ENCODE peak calls at places on chromosomes 7 and 10, in nine cellular contexts. One of them, this sample, is unnamed.

GRCh38 chr7:135748770-135749169 is at the start of gene FAM180A:
- DNase-seq in stomach: no peak
- DNase-seq in heart left ventricle: no peak
- DNase-seq in upper lobe of left lung: no peak
- DNase-seq in IMR-90: peak
- DNase-seq in A549: no peak
- DNase-seq in NB4: no peak
- DNase-seq in Peyer's patch: no peak
- DNase-seq in lower leg skin: peak
- DNase-seq in this sample: no peak

GRCh38 chr10:14625210-14625621 is 149.5 kb downstream of the FAM107B start:
- DNase-seq in lower leg skin: no peak
- DNase-seq in A549: no peak
- DNase-seq in stomach: no peak
- DNase-seq in heart left ventricle: no peak
- DNase-seq in NB4: no peak
- DNase-seq in Peyer's patch: no peak
- DNase-seq in IMR-90: no peak
- DNase-seq in upper lobe of left lung: no peak
- DNase-seq in this sample: no peak

GRCh38 chr10:50234486-50234885 is 16.8 kb downstream of the ASAH2 start:
- DNase-seq in NB4: no peak
- DNase-seq in Peyer's patch: no peak
- DNase-seq in A549: no peak
- DNase-seq in upper lobe of left lung: no peak
- DNase-seq in IMR-90: no peak
- DNase-seq in stomach: no peak
- DNase-seq in heart left ventricle: no peak
- DNase-seq in lower leg skin: no peak
- DNase-seq in this sample: no peak

GRCh38 chr10:109866168-109866994 is 56.9 kb downstream of the XPNPEP1 start:
- DNase-seq in Peyer's patch: no peak
- DNase-seq in A549: no peak
- DNase-seq in stomach: no peak
- DNase-seq in NB4: peak
- DNase-seq in IMR-90: peak
- DNase-seq in lower leg skin: no peak
- DNase-seq in heart left ventricle: no peak
- DNase-seq in upper lobe of left lung: no peak
- DNase-seq in this sample: no peak

GRCh38 chr10:36236341-36236740 is 594.2 kb upstream of the FZD8 start:
- DNase-seq in A549: no peak
- DNase-seq in NB4: no peak
- DNase-seq in stomach: no peak
- DNase-seq in IMR-90: no peak
- DNase-seq in lower leg skin: no peak
- DNase-seq in heart left ventricle: no peak
- DNase-seq in Peyer's patch: no peak
- DNase-seq in upper lobe of left lung: no peak
- DNase-seq in this sample: no peak

GRCh38 chr7:134886353-134887057 is 99.8 kb upstream of the AGBL3 start:
- DNase-seq in lower leg skin: no peak
- DNase-seq in heart left ventricle: no peak
- DNase-seq in NB4: no peak
- DNase-seq in stomach: no peak
- DNase-seq in A549: peak
- DNase-seq in upper lobe of left lung: no peak
- DNase-seq in Peyer's patch: no peak
- DNase-seq in IMR-90: peak
- DNase-seq in this sample: no peak

GRCh38 chr7:2738110-2738509 is 50.1 kb downstream of the AMZ1 start:
- DNase-seq in heart left ventricle: no peak
- DNase-seq in lower leg skin: no peak
- DNase-seq in A549: no peak
- DNase-seq in NB4: peak
- DNase-seq in Peyer's patch: peak
- DNase-seq in stomach: peak
- DNase-seq in upper lobe of left lung: no peak
- DNase-seq in IMR-90: no peak
- DNase-seq in this sample: no peak

GRCh38 chr7:99272476-99273045 is at the start of gene MYH16:
- DNase-seq in IMR-90: peak
- DNase-seq in lower leg skin: no peak
- DNase-seq in upper lobe of left lung: no peak
- DNase-seq in Peyer's patch: no peak
- DNase-seq in A549: no peak
- DNase-seq in stomach: no peak
- DNase-seq in heart left ventricle: no peak
- DNase-seq in NB4: no peak
- DNase-seq in this sample: peak

GRCh38 chr7:38321515-38321944 is 48.1 kb upstream of the TARP start:
- DNase-seq in A549: no peak
- DNase-seq in Peyer's patch: no peak
- DNase-seq in upper lobe of left lung: no peak
- DNase-seq in heart left ventricle: no peak
- DNase-seq in lower leg skin: no peak
- DNase-seq in NB4: peak
- DNase-seq in IMR-90: peak
- DNase-seq in stomach: no peak
- DNase-seq in this sample: no peak

GRCh38 chr7:12066004-12066403 is 145.1 kb upstream of the TMEM106B start:
- DNase-seq in NB4: no peak
- DNase-seq in upper lobe of left lung: no peak
- DNase-seq in A549: no peak
- DNase-seq in heart left ventricle: no peak
- DNase-seq in lower leg skin: no peak
- DNase-seq in IMR-90: no peak
- DNase-seq in stomach: no peak
- DNase-seq in Peyer's patch: no peak
- DNase-seq in this sample: no peak

GRCh38 chr7:23121175-23121574 is 15.6 kb downstream of the KLHL7 start:
- DNase-seq in stomach: no peak
- DNase-seq in upper lobe of left lung: no peak
- DNase-seq in heart left ventricle: no peak
- DNase-seq in A549: no peak
- DNase-seq in lower leg skin: no peak
- DNase-seq in NB4: no peak
- DNase-seq in IMR-90: no peak
- DNase-seq in Peyer's patch: no peak
- DNase-seq in this sample: no peak

GRCh38 chr10:105875050-105875449 is 1234.0 kb downstream of the SORCS3 start:
- DNase-seq in stomach: no peak
- DNase-seq in lower leg skin: no peak
- DNase-seq in upper lobe of left lung: no peak
- DNase-seq in Peyer's patch: no peak
- DNase-seq in A549: no peak
- DNase-seq in heart left ventricle: no peak
- DNase-seq in NB4: no peak
- DNase-seq in IMR-90: no peak
- DNase-seq in this sample: no peak

GRCh38 chr7:123231060-123232000 is 31.6 kb upstream of the SLC13A1 start:
- DNase-seq in lower leg skin: no peak
- DNase-seq in NB4: no peak
- DNase-seq in heart left ventricle: no peak
- DNase-seq in stomach: no peak
- DNase-seq in upper lobe of left lung: no peak
- DNase-seq in A549: no peak
- DNase-seq in IMR-90: no peak
- DNase-seq in Peyer's patch: no peak
- DNase-seq in this sample: no peak

GRCh38 chr10:132925071-132925561 is 17.3 kb downstream of the CFAP46 start:
- DNase-seq in Peyer's patch: no peak
- DNase-seq in NB4: no peak
- DNase-seq in upper lobe of left lung: peak
- DNase-seq in stomach: no peak
- DNase-seq in lower leg skin: no peak
- DNase-seq in IMR-90: no peak
- DNase-seq in heart left ventricle: peak
- DNase-seq in A549: no peak
- DNase-seq in this sample: no peak

GRCh38 chr10:83991986-83992753 is 147.1 kb upstream of the GHITM start:
- DNase-seq in heart left ventricle: no peak
- DNase-seq in NB4: peak
- DNase-seq in stomach: no peak
- DNase-seq in upper lobe of left lung: no peak
- DNase-seq in A549: no peak
- DNase-seq in lower leg skin: no peak
- DNase-seq in IMR-90: no peak
- DNase-seq in Peyer's patch: no peak
- DNase-seq in this sample: peak

GRCh38 chr7:106167439-106168136 is 55.5 kb upstream of the SYPL1 start:
- DNase-seq in A549: no peak
- DNase-seq in heart left ventricle: no peak
- DNase-seq in lower leg skin: no peak
- DNase-seq in upper lobe of left lung: no peak
- DNase-seq in IMR-90: no peak
- DNase-seq in stomach: no peak
- DNase-seq in NB4: peak
- DNase-seq in Peyer's patch: no peak
- DNase-seq in this sample: no peak

GRCh38 chr7:6465862-6466261 is 18.1 kb upstream of the DAGLB start:
- DNase-seq in Peyer's patch: no peak
- DNase-seq in heart left ventricle: no peak
- DNase-seq in IMR-90: no peak
- DNase-seq in lower leg skin: no peak
- DNase-seq in A549: no peak
- DNase-seq in stomach: no peak
- DNase-seq in NB4: no peak
- DNase-seq in upper lobe of left lung: no peak
- DNase-seq in this sample: no peak

GRCh38 chr10:102401735-102402511 is 6.4 kb downstream of the NFKB2 start:
- DNase-seq in lower leg skin: no peak
- DNase-seq in NB4: no peak
- DNase-seq in IMR-90: peak
- DNase-seq in A549: peak
- DNase-seq in heart left ventricle: no peak
- DNase-seq in upper lobe of left lung: no peak
- DNase-seq in stomach: no peak
- DNase-seq in Peyer's patch: no peak
- DNase-seq in this sample: peak
- TF ChIP-seq POLR2A in lower leg skin: no peak
- TF ChIP-seq POLR2A in NB4: no peak
- TF ChIP-seq POLR2A in IMR-90: no peak
- TF ChIP-seq POLR2A in A549: no peak
- TF ChIP-seq POLR2A in heart left ventricle: no peak
- TF ChIP-seq POLR2A in upper lobe of left lung: no peak
- TF ChIP-seq POLR2A in stomach: no peak
- TF ChIP-seq POLR2A in Peyer's patch: no peak
- TF ChIP-seq POLR2A in this sample: no peak

GRCh38 chr7:39613577-39613976 is 9.8 kb upstream of the RALA start:
- DNase-seq in A549: no peak
- DNase-seq in NB4: no peak
- DNase-seq in heart left ventricle: no peak
- DNase-seq in lower leg skin: no peak
- DNase-seq in upper lobe of left lung: no peak
- DNase-seq in IMR-90: peak
- DNase-seq in stomach: no peak
- DNase-seq in Peyer's patch: no peak
- DNase-seq in this sample: no peak
- TF ChIP-seq POLR2A in A549: no peak
- TF ChIP-seq POLR2A in NB4: no peak
- TF ChIP-seq POLR2A in heart left ventricle: no peak
- TF ChIP-seq POLR2A in lower leg skin: no peak
- TF ChIP-seq POLR2A in upper lobe of left lung: no peak
- TF ChIP-seq POLR2A in IMR-90: no peak
- TF ChIP-seq POLR2A in stomach: no peak
- TF ChIP-seq POLR2A in Peyer's patch: no peak
- TF ChIP-seq POLR2A in this sample: no peak

DNA sequence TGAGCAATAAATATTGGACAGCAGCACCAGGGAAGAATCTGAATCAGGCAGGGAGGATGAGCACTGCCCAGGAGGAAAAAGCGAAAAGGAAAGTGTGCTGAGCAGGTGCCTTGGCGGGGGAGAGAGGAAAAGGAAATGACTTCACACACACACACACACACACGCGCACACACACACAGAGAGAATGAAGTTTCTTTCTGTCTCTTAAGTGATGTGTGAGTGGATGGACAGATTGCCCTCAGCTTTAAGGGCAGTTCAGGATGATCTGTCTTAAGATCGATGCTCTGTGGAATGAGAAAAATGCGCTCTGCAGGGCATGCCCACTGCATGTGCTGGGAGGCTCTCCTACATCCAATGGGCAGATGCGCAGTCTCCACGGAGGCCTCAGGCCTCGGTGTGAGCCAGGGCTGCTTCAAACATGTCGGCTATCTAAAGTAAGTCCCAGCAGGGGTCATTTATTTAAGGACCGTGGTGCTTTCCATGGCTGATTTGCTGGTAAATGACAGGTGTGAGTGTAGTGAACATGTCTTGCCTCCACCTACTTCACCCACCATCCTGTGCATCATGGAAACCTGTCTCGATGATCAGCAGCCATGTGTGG is 2.5 kb upstream of the ACBD5 start:
- DNase-seq in A549: peak
- DNase-seq in NB4: peak
- DNase-seq in heart left ventricle: no peak
- DNase-seq in stomach: peak
- DNase-seq in Peyer's patch: peak
- DNase-seq in upper lobe of left lung: peak
- DNase-seq in IMR-90: peak
- DNase-seq in lower leg skin: peak
- DNase-seq in this sample: no peak
- TF ChIP-seq POLR2A in A549: peak
- TF ChIP-seq POLR2A in NB4: peak
- TF ChIP-seq POLR2A in heart left ventricle: no peak
- TF ChIP-seq POLR2A in stomach: no peak
- TF ChIP-seq POLR2A in Peyer's patch: peak
- TF ChIP-seq POLR2A in upper lobe of left lung: no peak
- TF ChIP-seq POLR2A in IMR-90: no peak
- TF ChIP-seq POLR2A in lower leg skin: no peak
- TF ChIP-seq POLR2A in this sample: no peak

DNA sequence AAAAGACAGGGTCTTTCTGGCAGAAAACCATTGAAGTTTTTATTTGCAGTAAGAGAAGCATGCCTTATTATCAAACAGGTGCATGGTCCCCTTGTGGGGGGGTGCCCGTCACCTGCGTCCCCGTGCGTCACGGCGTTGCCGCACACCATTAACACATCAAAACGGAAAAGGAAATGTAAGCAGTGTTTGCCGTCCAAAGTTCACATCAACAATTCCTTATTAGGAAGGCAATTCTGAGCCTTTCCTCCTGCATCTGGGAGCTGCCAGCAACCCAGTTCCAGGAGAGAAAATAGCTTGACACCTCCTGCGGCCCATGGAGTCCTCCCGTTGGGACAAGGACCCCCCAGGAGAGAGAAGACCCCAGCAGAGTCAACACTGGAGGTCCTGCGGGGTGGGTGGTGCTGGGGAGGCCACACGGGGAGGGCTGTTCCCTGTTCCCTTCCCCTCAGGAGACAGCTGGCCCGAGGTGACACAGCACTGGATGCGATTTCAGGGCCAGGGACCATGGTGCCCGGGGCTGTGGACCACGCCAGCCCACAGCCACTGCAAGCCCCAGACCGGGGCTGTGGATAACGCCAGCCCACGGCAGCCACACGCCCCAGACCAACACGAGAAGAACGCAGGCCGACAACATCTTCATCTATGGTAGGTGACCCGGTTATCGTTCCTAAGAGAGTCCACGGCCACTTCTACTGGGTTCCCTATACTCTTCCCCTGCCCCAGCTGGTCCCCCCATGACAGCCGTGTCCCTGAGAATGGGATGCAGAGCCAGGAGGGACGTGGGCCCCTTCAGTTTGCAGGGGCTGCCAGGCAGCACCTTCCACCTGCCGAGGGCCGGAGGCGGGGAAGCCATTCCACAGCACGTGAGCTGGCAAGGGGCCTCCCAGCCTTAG is 39.4 kb downstream of the DIP2C start:
- DNase-seq in stomach: peak
- DNase-seq in heart left ventricle: no peak
- DNase-seq in IMR-90: peak
- DNase-seq in NB4: no peak
- DNase-seq in A549: peak
- DNase-seq in upper lobe of left lung: no peak
- DNase-seq in lower leg skin: no peak
- DNase-seq in Peyer's patch: no peak
- DNase-seq in this sample: no peak
- TF ChIP-seq POLR2A in stomach: peak
- TF ChIP-seq POLR2A in heart left ventricle: no peak
- TF ChIP-seq POLR2A in IMR-90: no peak
- TF ChIP-seq POLR2A in NB4: no peak
- TF ChIP-seq POLR2A in A549: no peak
- TF ChIP-seq POLR2A in upper lobe of left lung: no peak
- TF ChIP-seq POLR2A in lower leg skin: no peak
- TF ChIP-seq POLR2A in Peyer's patch: peak
- TF ChIP-seq POLR2A in this sample: no peak

This sample was measured in H54.